ENCODE peak calls at places on chromosomes 2 and 18, in nine cellular contexts. One of them, this sample, is unnamed.

GRCh38 chr18:49920731-49921130 is 107.4 kb upstream of the ACAA2 start:
- DNase-seq in psoas muscle: no peak
- DNase-seq in colonic mucosa: no peak
- DNase-seq in BJ: no peak
- DNase-seq in brain microvascular endothelial cell: peak
- DNase-seq in lower lobe of right lung: no peak
- DNase-seq in A549: no peak
- DNase-seq in astrocyte of the spinal cord: peak
- DNase-seq in left ventricle myocardium inferior: no peak
- DNase-seq in this sample: peak

GRCh38 chr2:33292981-33293586 is 183.4 kb upstream of the RASGRP3 start:
- DNase-seq in left ventricle myocardium inferior: no peak
- DNase-seq in psoas muscle: no peak
- DNase-seq in A549: no peak
- DNase-seq in astrocyte of the spinal cord: no peak
- DNase-seq in colonic mucosa: no peak
- DNase-seq in BJ: no peak
- DNase-seq in lower lobe of right lung: no peak
- DNase-seq in brain microvascular endothelial cell: no peak
- DNase-seq in this sample: no peak

GRCh38 chr2:178190938-178191910 is 3.1 kb upstream of the OSBPL6 start:
- DNase-seq in brain microvascular endothelial cell: no peak
- DNase-seq in psoas muscle: no peak
- DNase-seq in left ventricle myocardium inferior: no peak
- DNase-seq in BJ: no peak
- DNase-seq in colonic mucosa: no peak
- DNase-seq in A549: peak
- DNase-seq in lower lobe of right lung: no peak
- DNase-seq in astrocyte of the spinal cord: no peak
- DNase-seq in this sample: peak

GRCh38 chr2:62197609-62198236 is 1.8 kb downstream of the B3GNT2 start:
- DNase-seq in A549: no peak
- DNase-seq in colonic mucosa: peak
- DNase-seq in psoas muscle: peak
- DNase-seq in astrocyte of the spinal cord: no peak
- DNase-seq in BJ: no peak
- DNase-seq in brain microvascular endothelial cell: no peak
- DNase-seq in left ventricle myocardium inferior: peak
- DNase-seq in lower lobe of right lung: peak
- DNase-seq in this sample: peak

GRCh38 chr2:210617732-210618330 is 61.4 kb downstream of the CPS1 start:
- DNase-seq in brain microvascular endothelial cell: peak
- DNase-seq in psoas muscle: no peak
- DNase-seq in A549: peak
- DNase-seq in colonic mucosa: peak
- DNase-seq in left ventricle myocardium inferior: no peak
- DNase-seq in lower lobe of right lung: no peak
- DNase-seq in BJ: no peak
- DNase-seq in astrocyte of the spinal cord: peak
- DNase-seq in this sample: peak

GRCh38 chr2:73902284-73902683 is 9.5 kb downstream of the ACTG2 start:
- DNase-seq in psoas muscle: no peak
- DNase-seq in A549: no peak
- DNase-seq in left ventricle myocardium inferior: no peak
- DNase-seq in lower lobe of right lung: no peak
- DNase-seq in colonic mucosa: no peak
- DNase-seq in brain microvascular endothelial cell: no peak
- DNase-seq in astrocyte of the spinal cord: no peak
- DNase-seq in BJ: no peak
- DNase-seq in this sample: no peak

GRCh38 chr18:58911766-58912165 is 47.1 kb downstream of the ZNF532 start:
- DNase-seq in psoas muscle: no peak
- DNase-seq in A549: peak
- DNase-seq in colonic mucosa: no peak
- DNase-seq in brain microvascular endothelial cell: peak
- DNase-seq in BJ: no peak
- DNase-seq in lower lobe of right lung: no peak
- DNase-seq in left ventricle myocardium inferior: peak
- DNase-seq in astrocyte of the spinal cord: peak
- DNase-seq in this sample: no peak

GRCh38 chr2:71620116-71620515 is 166.8 kb downstream of the DYSF start:
- DNase-seq in BJ: no peak
- DNase-seq in left ventricle myocardium inferior: no peak
- DNase-seq in lower lobe of right lung: no peak
- DNase-seq in colonic mucosa: peak
- DNase-seq in psoas muscle: peak
- DNase-seq in astrocyte of the spinal cord: no peak
- DNase-seq in A549: no peak
- DNase-seq in brain microvascular endothelial cell: no peak
- DNase-seq in this sample: no peak

GRCh38 chr2:219539926-219540678 is 3.5 kb downstream of the CHPF start:
- DNase-seq in BJ: no peak
- DNase-seq in brain microvascular endothelial cell: no peak
- DNase-seq in astrocyte of the spinal cord: no peak
- DNase-seq in psoas muscle: no peak
- DNase-seq in A549: no peak
- DNase-seq in left ventricle myocardium inferior: no peak
- DNase-seq in colonic mucosa: no peak
- DNase-seq in lower lobe of right lung: no peak
- DNase-seq in this sample: no peak
- TF ChIP-seq CTCF in BJ: no peak
- TF ChIP-seq CTCF in brain microvascular endothelial cell: no peak
- TF ChIP-seq CTCF in astrocyte of the spinal cord: no peak
- TF ChIP-seq CTCF in psoas muscle: no peak
- TF ChIP-seq CTCF in A549: no peak
- TF ChIP-seq CTCF in left ventricle myocardium inferior: no peak
- TF ChIP-seq CTCF in colonic mucosa: no peak
- TF ChIP-seq CTCF in lower lobe of right lung: no peak
- TF ChIP-seq CTCF in this sample: no peak

GRCh38 chr2:16652296-16653082 is 13.1 kb downstream of the CYRIA start:
- DNase-seq in astrocyte of the spinal cord: peak
- DNase-seq in left ventricle myocardium inferior: no peak
- DNase-seq in brain microvascular endothelial cell: peak
- DNase-seq in psoas muscle: no peak
- DNase-seq in colonic mucosa: peak
- DNase-seq in A549: no peak
- DNase-seq in BJ: no peak
- DNase-seq in lower lobe of right lung: no peak
- DNase-seq in this sample: no peak

GRCh38 chr2:16647992-16648617 is 17.5 kb downstream of the CYRIA start:
- DNase-seq in astrocyte of the spinal cord: no peak
- DNase-seq in brain microvascular endothelial cell: no peak
- DNase-seq in A549: no peak
- DNase-seq in lower lobe of right lung: no peak
- DNase-seq in psoas muscle: no peak
- DNase-seq in left ventricle myocardium inferior: no peak
- DNase-seq in colonic mucosa: no peak
- DNase-seq in BJ: no peak
- DNase-seq in this sample: no peak

GRCh38 chr2:16653083-16653375 is 12.6 kb downstream of the CYRIA start:
- DNase-seq in psoas muscle: peak
- DNase-seq in left ventricle myocardium inferior: peak
- DNase-seq in BJ: no peak
- DNase-seq in brain microvascular endothelial cell: no peak
- DNase-seq in A549: no peak
- DNase-seq in astrocyte of the spinal cord: no peak
- DNase-seq in lower lobe of right lung: no peak
- DNase-seq in colonic mucosa: no peak
- DNase-seq in this sample: peak

GRCh38 chr2:16649353-16650286 is 16.0 kb downstream of the CYRIA start:
- DNase-seq in lower lobe of right lung: no peak
- DNase-seq in astrocyte of the spinal cord: no peak
- DNase-seq in brain microvascular endothelial cell: no peak
- DNase-seq in psoas muscle: no peak
- DNase-seq in colonic mucosa: no peak
- DNase-seq in left ventricle myocardium inferior: no peak
- DNase-seq in BJ: no peak
- DNase-seq in A549: no peak
- DNase-seq in this sample: peak

DNA sequence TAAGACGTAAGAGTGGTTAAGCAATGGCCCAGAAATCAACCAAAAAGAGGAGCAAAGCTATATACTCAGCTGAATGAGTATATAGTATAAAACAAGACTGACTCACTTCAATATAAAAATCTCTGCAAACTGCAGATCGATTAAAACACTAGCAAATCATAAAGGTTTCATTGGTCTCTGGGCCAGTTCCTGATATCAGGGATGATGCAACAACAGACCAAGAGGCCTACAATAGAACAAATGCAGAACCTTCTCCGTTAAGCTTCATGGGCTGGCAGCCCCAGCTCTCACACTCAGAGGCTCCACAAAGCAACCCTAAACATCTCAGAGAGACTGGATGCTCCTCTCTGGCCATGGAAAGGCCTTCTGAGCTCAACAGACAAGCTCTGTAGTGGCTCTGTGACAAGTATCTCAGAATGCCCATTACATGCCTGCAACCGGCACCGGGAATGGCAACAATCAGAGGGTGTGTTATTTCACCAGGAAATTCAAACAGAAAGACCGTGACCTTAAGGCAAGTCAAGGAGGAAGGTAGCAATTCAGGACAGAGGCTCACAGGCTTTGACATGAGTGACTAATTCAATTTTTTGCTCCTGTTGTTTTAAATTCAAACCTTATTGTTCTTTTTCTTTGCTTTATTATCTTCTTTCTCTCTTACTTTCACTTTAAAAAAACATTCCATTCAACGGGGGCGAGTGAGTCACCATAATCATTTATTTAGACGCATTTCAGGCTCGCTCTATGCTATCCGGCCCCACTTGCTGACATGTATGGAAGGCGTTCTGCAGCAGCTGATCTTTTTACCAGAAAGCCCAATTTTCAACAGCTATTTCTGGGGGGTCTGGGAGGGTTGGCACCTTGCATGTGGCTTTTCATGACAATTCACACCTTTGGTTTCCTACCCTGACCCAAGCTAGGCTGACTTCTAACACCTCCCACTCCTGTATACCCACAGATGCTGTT is 15.1 kb downstream of the CYRIA start:
- DNase-seq in astrocyte of the spinal cord: peak
- DNase-seq in A549: no peak
- DNase-seq in left ventricle myocardium inferior: no peak
- DNase-seq in psoas muscle: no peak
- DNase-seq in BJ: no peak
- DNase-seq in colonic mucosa: no peak
- DNase-seq in lower lobe of right lung: no peak
- DNase-seq in brain microvascular endothelial cell: peak
- DNase-seq in this sample: peak
- H3K4me3 ChIP-seq in astrocyte of the spinal cord: peak
- H3K4me3 ChIP-seq in A549: no peak
- H3K4me3 ChIP-seq in left ventricle myocardium inferior: peak
- H3K4me3 ChIP-seq in psoas muscle: peak
- H3K4me3 ChIP-seq in BJ: no peak
- H3K4me3 ChIP-seq in colonic mucosa: no peak
- H3K4me3 ChIP-seq in lower lobe of right lung: peak
- H3K4me3 ChIP-seq in brain microvascular endothelial cell: peak
- H3K4me3 ChIP-seq in this sample: no peak

GRCh38 chr2:174522553-174522952 is 35.7 kb upstream of the GPR155 start:
- DNase-seq in lower lobe of right lung: no peak
- DNase-seq in astrocyte of the spinal cord: no peak
- DNase-seq in A549: peak
- DNase-seq in colonic mucosa: no peak
- DNase-seq in psoas muscle: no peak
- DNase-seq in BJ: no peak
- DNase-seq in left ventricle myocardium inferior: no peak
- DNase-seq in brain microvascular endothelial cell: no peak
- DNase-seq in this sample: no peak
- TF ChIP-seq CTCF in lower lobe of right lung: peak
- TF ChIP-seq CTCF in astrocyte of the spinal cord: peak
- TF ChIP-seq CTCF in A549: peak
- TF ChIP-seq CTCF in colonic mucosa: no peak
- TF ChIP-seq CTCF in psoas muscle: peak
- TF ChIP-seq CTCF in BJ: peak
- TF ChIP-seq CTCF in left ventricle myocardium inferior: peak
- TF ChIP-seq CTCF in brain microvascular endothelial cell: peak
- TF ChIP-seq CTCF in this sample: peak

GRCh38 chr18:8744038-8744437 is 38.7 kb downstream of the MTCL1 start:
- DNase-seq in brain microvascular endothelial cell: no peak
- DNase-seq in colonic mucosa: no peak
- DNase-seq in left ventricle myocardium inferior: no peak
- DNase-seq in psoas muscle: peak
- DNase-seq in A549: no peak
- DNase-seq in lower lobe of right lung: no peak
- DNase-seq in BJ: no peak
- DNase-seq in astrocyte of the spinal cord: no peak
- DNase-seq in this sample: no peak
- H3K4me3 ChIP-seq in brain microvascular endothelial cell: no peak
- H3K4me3 ChIP-seq in colonic mucosa: no peak
- H3K4me3 ChIP-seq in left ventricle myocardium inferior: no peak
- H3K4me3 ChIP-seq in psoas muscle: no peak
- H3K4me3 ChIP-seq in A549: no peak
- H3K4me3 ChIP-seq in lower lobe of right lung: no peak
- H3K4me3 ChIP-seq in BJ: no peak
- H3K4me3 ChIP-seq in astrocyte of the spinal cord: no peak
- H3K4me3 ChIP-seq in this sample: no peak

GRCh38 chr2:211709394-211709793 is 829.2 kb downstream of the ERBB4 start:
- DNase-seq in astrocyte of the spinal cord: no peak
- DNase-seq in psoas muscle: no peak
- DNase-seq in brain microvascular endothelial cell: no peak
- DNase-seq in left ventricle myocardium inferior: no peak
- DNase-seq in A549: no peak
- DNase-seq in BJ: no peak
- DNase-seq in lower lobe of right lung: no peak
- DNase-seq in colonic mucosa: no peak
- DNase-seq in this sample: no peak
- TF ChIP-seq CTCF in astrocyte of the spinal cord: no peak
- TF ChIP-seq CTCF in psoas muscle: no peak
- TF ChIP-seq CTCF in brain microvascular endothelial cell: no peak
- TF ChIP-seq CTCF in left ventricle myocardium inferior: no peak
- TF ChIP-seq CTCF in A549: no peak
- TF ChIP-seq CTCF in BJ: no peak
- TF ChIP-seq CTCF in lower lobe of right lung: no peak
- TF ChIP-seq CTCF in colonic mucosa: no peak
- TF ChIP-seq CTCF in this sample: no peak

GRCh38 chr2:145058457-145058856 is 538.5 kb upstream of the ZEB2 start:
- DNase-seq in left ventricle myocardium inferior: no peak
- DNase-seq in colonic mucosa: no peak
- DNase-seq in BJ: no peak
- DNase-seq in psoas muscle: no peak
- DNase-seq in astrocyte of the spinal cord: no peak
- DNase-seq in brain microvascular endothelial cell: no peak
- DNase-seq in lower lobe of right lung: no peak
- DNase-seq in A549: no peak
- DNase-seq in this sample: no peak
- H3K4me3 ChIP-seq in left ventricle myocardium inferior: no peak
- H3K4me3 ChIP-seq in colonic mucosa: no peak
- H3K4me3 ChIP-seq in BJ: no peak
- H3K4me3 ChIP-seq in psoas muscle: no peak
- H3K4me3 ChIP-seq in astrocyte of the spinal cord: no peak
- H3K4me3 ChIP-seq in brain microvascular endothelial cell: no peak
- H3K4me3 ChIP-seq in lower lobe of right lung: no peak
- H3K4me3 ChIP-seq in A549: no peak
- H3K4me3 ChIP-seq in this sample: no peak

This sample was measured in epithelial cell of esophagus.